ENCODE peak calls at places on chromosomes 7 and 10, in four cellular contexts. O is tibial artery, Z is T-helper 2 cell, F is HTR-8/SVneo. L is an unnamed sample.

GRCh38 chr7:26284995-26285632 is 6.5 kb upstream of the SNX10 start:
- DNase-seq in O (no peak), Z (peak), F (no peak), L (no peak)

GRCh38 chr10:8039323-8039922 is 15.1 kb upstream of the GATA3 start:
- DNase-seq in O (no peak), Z (no peak), F (no peak), L (no peak)

GRCh38 chr7:43669286-43670081 is 59.8 kb downstream of the COA1 start:
- DNase-seq in O (no peak), Z (peak), F (no peak), L (no peak)

GRCh38 chr10:75755528-75755927 is 324.1 kb downstream of the LRMDA start:
- DNase-seq in O (no peak), Z (no peak), F (no peak), L (no peak)

GRCh38 chr10:21502371-21502765 is 23.1 kb downstream of the SKIDA1 start:
- DNase-seq in O (no peak), Z (no peak), F (no peak), L (no peak)

GRCh38 chr10:110357252-110357780 is 52.6 kb upstream of the SMNDC1 start:
- DNase-seq in O (no peak), Z (peak), F (no peak), L (no peak)

GRCh38 chr7:124752310-124752709 is 13.3 kb downstream of the GPR37 start:
- DNase-seq in O (no peak), Z (no peak), F (no peak), L (no peak)

GRCh38 chr10:6089334-6090219 is 743 bp downstream of the RBM17 start:
- DNase-seq in O (peak), Z (peak), F (no peak), L (no peak)

GRCh38 chr10:132354356-132355094 is 22.5 kb downstream of the LRRC27 start:
- DNase-seq in O (peak), Z (no peak), F (no peak), L (no peak)

GRCh38 chr10:111360260-111360925 is 283.6 kb downstream of the ADRA2A start:
- DNase-seq in O (peak), Z (peak), F (peak), L (no peak)

GRCh38 chr7:133504825-133505224 is 251.9 kb downstream of the EXOC4 start:
- DNase-seq in O (no peak), Z (no peak), F (no peak), L (no peak)

GRCh38 chr10:98433881-98434732 is 12.6 kb downstream of the HPS1 start:
- DNase-seq in O (no peak), Z (no peak), F (no peak), L (no peak)

GRCh38 chr10:95566121-95566520 is 5.0 kb upstream of the SORBS1 start:
- DNase-seq in O (no peak), Z (no peak), F (no peak), L (no peak)

GRCh38 chr7:151059362-151060112 is at the start of gene SLC4A2:
- DNase-seq in O (peak), Z (peak), F (peak), L (peak)

GRCh38 chr7:25722856-25723255 is 429.1 kb upstream of the NFE2L3 start:
- DNase-seq in O (no peak), Z (no peak), F (no peak), L (no peak)

GRCh38 chr10:17064435-17064834 is 65.2 kb downstream of the CUBN start:
- DNase-seq in O (no peak), Z (no peak), F (no peak), L (no peak)

GRCh38 chr7:2005746-2006145 is 227.0 kb downstream of the MAD1L1 start:
- DNase-seq in O (no peak), Z (no peak), F (no peak), L (no peak)

GRCh38 chr10:24331457-24331856 is 122.5 kb downstream of the KIAA1217 start:
- DNase-seq in O (no peak), Z (no peak), F (no peak), L (no peak)

GRCh38 chr10:79980711-79981110 is 31.8 kb upstream of the SFTPD start:
- DNase-seq in O (no peak), Z (no peak), F (no peak), L (no peak)

GRCh38 chr7:10637991-10638390 is 335.7 kb upstream of the PHF14 start:
- DNase-seq in O (no peak), Z (no peak), F (no peak), L (no peak)